ENCODE peak calls at places on chromosomes 7 and 10, in seven cellular contexts. P is HTR-8/SVneo; Y is RPMI7951; Q is stimulated activated CD8-positive, alpha-beta memory T cell treated with anti-CD3 and anti-CD28 coated beads, Interleukin-7, amount 100 ng/mL, for 1 hour; X is posterior cingulate gyrus; N is A549; K is activated CD4-positive, CD25-positive, alpha-beta regulatory T cell. F is an unnamed sample.

GRCh38 chr7:2199956-2200583 is 32.7 kb downstream of the MAD1L1 start:
- DNase-seq in Q (no peak), N (no peak), X (no peak), P (no peak), K (no peak), Y (no peak), F (no peak)

GRCh38 chr10:119189811-119190282 is 11.2 kb upstream of the PRDX3 start:
- DNase-seq in K (no peak), Y (peak), P (no peak), X (no peak), N (no peak), Q (no peak), F (no peak)

GRCh38 chr10:12416396-12417090 is 67.2 kb downstream of the CAMK1D start:
- DNase-seq in X (no peak), P (no peak), N (no peak), K (no peak), Y (no peak), Q (no peak), F (no peak)

GRCh38 chr7:30247546-30248386 is 36.6 kb upstream of the ZNRF2 start:
- DNase-seq in Y (no peak), X (no peak), N (no peak), K (no peak), P (no peak), Q (no peak), F (peak)

GRCh38 chr7:11054033-11054432 is 80.4 kb downstream of the PHF14 start:
- DNase-seq in N (no peak), X (no peak), Q (no peak), Y (no peak), K (no peak), P (no peak), F (no peak)

GRCh38 chr10:317219-317868 is 182.1 kb downstream of the ZMYND11 start:
- DNase-seq in K (no peak), X (no peak), Y (no peak), N (no peak), P (no peak), Q (no peak), F (no peak)

GRCh38 chr7:20307901-20308300 is 22.8 kb upstream of the ITGB8 start:
- DNase-seq in Q (no peak), P (no peak), Y (peak), N (no peak), X (no peak), K (no peak), F (peak)

GRCh38 chr7:32250494-32251260 is 180.5 kb upstream of the PDE1C start:
- DNase-seq in Y (no peak), N (no peak), K (no peak), P (no peak), X (no peak), Q (no peak), F (no peak)

GRCh38 chr7:2843711-2844152 is 376 bp downstream of the GNA12 start:
- DNase-seq in Q (no peak), K (no peak), N (no peak), Y (peak), X (no peak), P (no peak), F (no peak)

GRCh38 chr10:13115832-13116793 is 16.1 kb downstream of the OPTN start:
- DNase-seq in Q (no peak), N (no peak), K (no peak), P (no peak), X (no peak), Y (no peak), F (no peak)

GRCh38 chr7:142866361-142867096 is 11.7 kb downstream of the EPHB6 start:
- DNase-seq in N (peak), P (peak), K (no peak), Y (peak), X (no peak), Q (no peak), F (peak)

GRCh38 chr10:110162749-110163148 is 44.7 kb upstream of the MXI1 start:
- DNase-seq in Y (no peak), Q (no peak), P (no peak), K (no peak), X (no peak), N (no peak), F (no peak)

GRCh38 chr7:90824386-90825307 is 228.5 kb downstream of the CDK14 start:
- DNase-seq in P (peak), Y (peak), X (no peak), Q (no peak), N (no peak), K (no peak), F (no peak)

GRCh38 chr10:44803820-44804219 is 107.3 kb upstream of the TMEM72 start:
- DNase-seq in Y (no peak), X (no peak), Q (no peak), N (no peak), K (no peak), P (no peak), F (no peak)

GRCh38 chr7:20597339-20597738 is 18.1 kb upstream of the ABCB5 start:
- DNase-seq in P (no peak), Q (no peak), Y (peak), X (no peak), N (no peak), K (no peak), F (no peak)

GRCh38 chr7:80611779-80612178 is 26.7 kb upstream of the CD36 start:
- DNase-seq in X (no peak), K (no peak), Y (peak), P (no peak), N (no peak), Q (no peak), F (peak)

GRCh38 chr10:59234194-59234593 is 57.8 kb downstream of the PHYHIPL start:
- DNase-seq in P (no peak), Y (peak), Q (no peak), K (no peak), X (no peak), N (no peak), F (no peak)

GRCh38 chr10:125802739-125803138 is 20.3 kb downstream of the UROS start:
- DNase-seq in K (no peak), Q (no peak), P (no peak), N (no peak), X (no peak), Y (peak), F (no peak)

GRCh38 chr10:8133146-8133545 is 78.7 kb downstream of the GATA3 start:
- DNase-seq in Q (no peak), N (no peak), Y (peak), P (no peak), X (no peak), K (no peak), F (no peak)

GRCh38 chr7:124764847-124765400 is 668 bp downstream of the GPR37 start:
- DNase-seq in N (peak), P (no peak), X (no peak), K (no peak), Q (no peak), Y (no peak), F (no peak)

GRCh38 chr7:27170936-27171635 is 3.0 kb downstream of the HOXA10 start:
- DNase-seq in K (no peak), N (no peak), Y (no peak), Q (no peak), X (no peak), P (no peak), F (no peak)

GRCh38 chr7:20236790-20237189 is 19.6 kb upstream of the MACC1 start:
- DNase-seq in Y (no peak), Q (no peak), P (no peak), K (no peak), X (no peak), N (no peak), F (no peak)

GRCh38 chr10:44995914-44996633 is 4.6 kb upstream of the ZNF22 start:
- DNase-seq in P (no peak), Y (no peak), K (no peak), X (no peak), N (no peak), Q (no peak), F (no peak)

GRCh38 chr7:241513-241912 is 48.5 kb upstream of the FOXL3 start:
- DNase-seq in P (no peak), K (no peak), N (no peak), Y (no peak), X (no peak), Q (no peak), F (no peak)

GRCh38 chr10:117718970-117719369 is 176.4 kb downstream of the EMX2 start:
- DNase-seq in N (no peak), P (no peak), X (no peak), Y (no peak), K (no peak), Q (no peak), F (no peak)

GRCh38 chr7:96855691-96856090 is 146.0 kb upstream of the SEM1 start:
- DNase-seq in Y (no peak), K (no peak), Q (no peak), P (no peak), N (no peak), X (no peak), F (no peak)

GRCh38 chr10:6230335-6230734 is 27.6 kb downstream of the PFKFB3 start:
- DNase-seq in N (no peak), Q (no peak), Y (no peak), X (no peak), P (no peak), K (no peak), F (no peak)

GRCh38 chr10:109475704-109476103 is 447.6 kb downstream of the XPNPEP1 start:
- DNase-seq in K (no peak), Q (no peak), X (no peak), P (no peak), N (no peak), Y (no peak), F (no peak)

GRCh38 chr10:6713716-6714115 is 133.6 kb upstream of the PRKCQ start:
- DNase-seq in N (no peak), X (no peak), Q (no peak), K (no peak), Y (no peak), P (no peak), F (no peak)

GRCh38 chr10:91146146-91146545 is 74.3 kb upstream of the PCGF5 start:
- DNase-seq in Y (no peak), X (no peak), N (no peak), Q (no peak), K (no peak), P (no peak), F (no peak)

GRCh38 chr10:118918689-118919088 is 110.8 kb upstream of the NANOS1 start:
- DNase-seq in Y (no peak), N (no peak), P (no peak), X (no peak), Q (no peak), K (no peak), F (no peak)

GRCh38 chr10:120386896-120387295 is 70.1 kb upstream of the PLPP4 start:
- DNase-seq in P (no peak), X (no peak), Q (no peak), K (no peak), Y (peak), N (no peak), F (no peak)

GRCh38 chr10:119325131-119325530 is 117.8 kb downstream of the GRK5 start:
- DNase-seq in Q (no peak), X (no peak), K (no peak), N (no peak), P (no peak), Y (no peak), F (no peak)

GRCh38 chr10:82321734-82322133 is 446.7 kb downstream of the NRG3 start:
- DNase-seq in P (no peak), X (no peak), N (no peak), Q (no peak), K (no peak), Y (no peak), F (no peak)

GRCh38 chr7:36971515-36972139 is 247.3 kb upstream of the AOAH start:
- DNase-seq in N (no peak), K (no peak), P (no peak), X (no peak), Q (no peak), Y (no peak), F (peak)

GRCh38 chr10:90751107-90751997 is 106.5 kb downstream of the HTR7 start:
- DNase-seq in Q (no peak), Y (peak), P (peak), X (no peak), N (peak), K (no peak), F (peak)

GRCh38 chr7:145884716-145885514 is 231.7 kb upstream of the CNTNAP2 start:
- DNase-seq in K (no peak), P (no peak), X (no peak), Y (no peak), Q (no peak), N (no peak), F (no peak)

GRCh38 chr10:124802313-124802675 is 675 bp downstream of the ABRAXAS2 start:
- DNase-seq in X (no peak), Y (no peak), Q (no peak), P (no peak), N (no peak), K (no peak), F (no peak)

F was measured in NCI-H1092 treated with DMSO at 0.1 percent for 48 hours.